ENCODE peak calls at places on chromosomes 1 and 21, in five cellular contexts. Y is stomach, O is ovary, Q is H1, C is tibial nerve. N is an unnamed sample. For H3K4me1, the result is how much of the 10 kb centered on the place peaks cover.

GRCh38 chr21:35265170-35265877 is 216.2 kb upstream of the RUNX1 start:
- DNase-seq in Y (no peak), O (no peak), C (no peak), Q (no peak), N (no peak)

GRCh38 chr21:14308234-14308633 is 74.7 kb downstream of the HSPA13 start:
- DNase-seq in Q (no peak), Y (no peak), O (no peak), C (no peak), N (no peak)

GRCh38 chr1:193408782-193409293 is 222.4 kb upstream of the B3GALT2 start:
- DNase-seq in Y (peak), Q (no peak), O (peak), C (peak), N (peak)

GRCh38 chr1:161864577-161864976 is 98.5 kb downstream of the ATF6 start:
- DNase-seq in Y (no peak), C (no peak), Q (no peak), O (no peak), N (peak)

GRCh38 chr1:29626066-29626465 is 389.7 kb downstream of the PTPRU start:
- DNase-seq in Y (no peak), O (no peak), Q (no peak), C (no peak), N (no peak)

GRCh38 chr21:45411810-45412206 is 6.8 kb downstream of the COL18A1 start:
- DNase-seq in Q (no peak), Y (no peak), C (no peak), O (peak), N (peak)

GRCh38 chr1:230641346-230641745 is 935 bp upstream of the COG2 start:
- DNase-seq in C (no peak), Q (no peak), Y (no peak), O (no peak), N (no peak)

GRCh38 chr1:12452262-12452661 is 165.7 kb downstream of the DHRS3 start:
- DNase-seq in O (no peak), Q (no peak), C (no peak), Y (no peak), N (no peak)

GRCh38 chr1:30195424-30196134 is 527.8 kb downstream of the MATN1 start:
- DNase-seq in O (no peak), C (no peak), Y (no peak), Q (no peak), N (no peak)

GRCh38 chr1:199512037-199512710 is 515.3 kb upstream of the NR5A2 start:
- DNase-seq in Q (peak), C (no peak), O (no peak), Y (no peak), N (no peak)

GRCh38 chr1:8431028-8431427 is 113.1 kb downstream of the SLC45A1 start:
- DNase-seq in C (no peak), O (no peak), Y (no peak), Q (no peak), N (no peak)

GRCh38 chr1:192913683-192914082 is 104.8 kb downstream of the RGS2 start:
- DNase-seq in O (peak), C (no peak), Q (no peak), Y (no peak), N (no peak)

GRCh38 chr1:109792056-109792831 is 28.5 kb upstream of the EPS8L3 start:
- DNase-seq in O (peak), Q (peak), C (no peak), Y (peak), N (peak)

GRCh38 chr1:57272150-57272549 is 151.7 kb downstream of the DAB1 start:
- DNase-seq in Y (no peak), Q (no peak), C (no peak), O (no peak), N (no peak)

GRCh38 chr1:61081637-61082335 is 575 bp upstream of the NFIA start:
- DNase-seq in Q (peak), Y (peak), O (peak), C (no peak), N (peak)

GRCh38 chr1:61079898-61080336 is 2.4 kb upstream of the NFIA start:
- DNase-seq in Q (peak), C (peak), Y (peak), O (peak), N (peak)

GRCh38 chr1:61080408-61081134 is 1.8 kb upstream of the NFIA start:
- DNase-seq in Y (no peak), Q (no peak), O (no peak), C (no peak), N (no peak)

GRCh38 chr1:61082336-61083013 is at the start of gene NFIA:
- DNase-seq in C (peak), Y (peak), Q (peak), O (peak), N (peak)

GRCh38 chr1:61081135-61081636 is 1.2 kb upstream of the NFIA start:
- DNase-seq in Y (no peak), O (no peak), Q (no peak), C (no peak), N (no peak)
- H3K4me1 ChIP-seq in Y (under half), O (under half), Q (under half), C (half or more), N (under half)

GRCh38 chr21:42505090-42505726 is 8.4 kb upstream of the SLC37A1 start:
- DNase-seq in C (no peak), Y (no peak), Q (no peak), O (no peak), N (no peak)

GRCh38 chr21:42512346-42513034 is 1.2 kb upstream of the SLC37A1 start:
- DNase-seq in O (no peak), Q (no peak), C (no peak), Y (no peak), N (peak)

GRCh38 chr21:42507418-42507817 is 6.2 kb upstream of the SLC37A1 start:
- DNase-seq in C (no peak), Y (no peak), O (no peak), Q (no peak), N (no peak)

GRCh38 chr21:42509239-42509638 is 4.4 kb upstream of the SLC37A1 start:
- DNase-seq in Y (no peak), Q (no peak), C (no peak), O (no peak), N (peak)

DNA sequence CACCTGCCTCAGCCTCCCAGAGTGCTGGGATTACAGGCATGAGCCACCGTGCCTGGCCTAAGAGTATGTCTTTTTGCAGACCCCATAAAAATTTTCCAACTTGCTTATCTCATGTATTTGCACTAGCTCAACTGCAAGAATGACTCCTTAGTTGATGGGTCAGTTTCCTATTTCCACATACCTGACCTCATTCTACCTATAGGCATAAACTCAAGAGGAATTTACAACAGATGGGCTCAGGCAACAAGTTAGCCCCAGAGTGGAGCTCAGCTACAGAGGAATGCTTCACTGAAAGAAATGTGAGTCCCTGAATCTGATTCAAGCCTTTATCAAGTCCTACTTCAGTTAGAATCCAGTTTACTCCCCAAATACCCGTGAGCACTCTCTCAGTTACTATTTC is 5.3 kb upstream of the SLC37A1 start:
- DNase-seq in C (no peak), O (no peak), Y (no peak), Q (no peak), N (no peak)
- TF ChIP-seq EP300 in C (no peak), O (no peak), Y (no peak), Q (no peak), N (no peak)

DNA sequence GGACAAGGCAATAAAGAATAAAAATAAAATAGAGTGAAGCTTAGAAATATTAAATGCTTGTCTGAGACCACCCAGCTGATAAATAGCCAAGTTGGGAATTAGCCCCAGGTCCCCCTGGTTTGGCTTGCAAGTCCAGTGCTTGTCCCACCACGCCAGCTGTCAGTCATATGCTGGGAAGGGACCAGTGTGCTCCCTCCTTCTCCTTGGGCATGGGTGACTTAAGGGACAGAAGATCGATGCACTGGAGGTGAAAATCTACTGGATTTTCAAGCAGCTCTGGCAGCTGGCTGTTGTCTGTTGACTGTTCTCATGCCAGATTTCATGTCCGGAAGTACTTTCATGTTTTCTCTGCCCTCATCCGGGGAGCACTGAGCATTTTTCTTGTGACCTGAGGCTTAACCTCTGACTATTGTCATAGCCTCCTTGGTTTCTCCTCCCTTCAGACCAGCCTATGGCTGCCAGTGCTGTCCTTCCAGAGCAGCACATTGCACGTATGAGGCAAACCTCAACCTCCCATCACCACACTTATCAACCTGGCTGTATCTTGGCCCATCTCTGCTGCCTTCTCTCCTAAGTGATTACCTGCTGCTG is 12.4 kb downstream of the LMOD1 start:
- DNase-seq in C (no peak), O (no peak), Q (no peak), Y (no peak), N (no peak)
- H3K27ac ChIP-seq in C (no peak), O (no peak), Q (no peak), Y (no peak), N (peak)

DNA sequence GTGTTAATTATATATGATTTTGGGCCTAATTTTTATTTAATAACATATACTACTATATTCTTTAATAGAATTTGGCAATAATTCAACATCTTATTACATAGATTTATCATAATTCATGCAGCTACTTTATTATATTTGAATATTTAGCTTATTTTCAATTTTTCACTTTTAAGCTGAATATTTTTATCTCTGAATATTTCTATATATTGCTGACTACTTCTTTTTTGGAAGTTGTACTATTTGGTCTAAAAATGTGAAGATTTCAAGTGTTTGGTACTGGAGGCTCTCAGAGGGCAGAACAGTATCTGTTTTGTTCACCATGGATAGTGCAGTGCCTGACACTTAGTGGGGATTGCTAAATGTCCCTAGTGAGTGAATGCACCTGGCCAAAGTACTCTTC is 389.5 kb downstream of the RYR2 start:
- DNase-seq in Y (no peak), C (no peak), O (no peak), Q (no peak), N (no peak)
- H3K4me1 ChIP-seq in Y (under half), C (under half), O (under half), Q (under half), N (under half)

DNA sequence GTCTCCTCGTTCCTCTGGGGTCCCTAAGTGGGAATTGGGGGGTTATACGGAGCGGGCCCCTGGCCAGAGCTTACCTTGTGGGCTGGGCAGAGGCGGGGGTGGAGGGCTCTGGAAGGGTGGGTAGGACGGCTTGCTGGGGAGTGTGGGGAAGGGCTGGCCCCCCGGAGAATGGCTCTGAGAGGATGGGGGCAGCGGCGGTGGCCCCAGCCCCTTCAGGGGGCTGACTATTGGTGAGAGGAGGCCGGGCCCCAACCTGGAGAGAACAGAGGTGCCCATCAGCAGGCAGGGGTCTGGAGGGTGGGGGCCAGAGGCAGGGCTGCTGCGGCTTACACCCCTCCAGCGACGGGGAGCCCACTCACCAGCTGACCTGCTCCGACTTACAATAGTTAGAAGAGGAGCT is 50.6 kb downstream of the DMRTB1 start:
- DNase-seq in C (no peak), Y (no peak), Q (no peak), O (no peak), N (no peak)
- TF ChIP-seq EP300 in C (no peak), Y (no peak), Q (no peak), O (no peak), N (no peak)

GRCh38 chr1:80418134-80418533 is 1382.6 kb upstream of the ADGRL2 start:
- DNase-seq in Q (no peak), O (no peak), Y (no peak), C (no peak), N (no peak)

GRCh38 chr1:80417651-80418050 is 1383.1 kb upstream of the ADGRL2 start:
- DNase-seq in Y (no peak), C (no peak), Q (no peak), O (no peak), N (no peak)
- H3K27ac ChIP-seq in Y (no peak), C (no peak), Q (no peak), O (no peak), N (no peak)

DNA sequence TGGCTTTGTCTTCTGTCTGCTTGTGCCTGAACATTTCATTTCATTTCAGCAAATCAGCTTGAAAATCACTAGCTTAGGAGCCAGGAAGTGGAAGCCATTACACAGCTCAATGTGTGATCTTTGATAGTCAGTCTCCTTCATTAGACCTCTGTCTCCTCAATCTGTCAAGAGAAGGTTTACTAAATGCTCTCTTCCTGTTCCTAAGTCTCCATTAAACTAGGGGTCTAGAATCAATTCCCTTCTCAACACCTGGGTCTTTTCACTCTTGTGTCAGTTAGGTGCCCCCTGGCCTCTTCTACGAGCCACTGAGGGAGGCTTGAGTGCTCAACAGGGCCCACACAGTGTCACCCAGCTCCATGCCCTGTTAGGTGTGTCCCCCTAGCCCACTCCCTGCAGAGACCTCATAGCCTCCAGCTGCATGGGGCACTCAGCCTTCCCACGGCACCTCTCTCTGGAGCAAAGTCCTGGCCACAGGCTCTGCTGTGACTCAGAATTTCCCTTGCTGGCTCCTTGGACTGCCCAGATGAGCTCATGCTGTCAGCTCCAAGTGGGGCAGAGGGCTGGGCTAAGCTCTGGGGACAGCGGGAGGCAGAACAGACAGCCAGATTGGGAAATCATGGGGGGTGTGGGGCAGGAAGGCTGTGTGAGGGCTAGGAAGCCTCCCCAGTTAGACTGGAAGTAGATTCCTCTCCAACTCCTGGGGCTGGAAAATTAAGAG is 115.7 kb upstream of the IPO9 start:
- DNase-seq in Q (no peak), Y (peak), C (peak), O (peak), N (peak)
- H3K4me1 ChIP-seq in Q (under half), Y (under half), C (half or more), O (under half), N (half or more)

GRCh38 chr21:41932576-41933258 is 21.1 kb downstream of the C2CD2 start:
- DNase-seq in O (peak), Q (no peak), C (no peak), Y (no peak), N (peak)
- TF ChIP-seq EP300 in O (no peak), Q (no peak), C (no peak), Y (no peak), N (no peak)

DNA sequence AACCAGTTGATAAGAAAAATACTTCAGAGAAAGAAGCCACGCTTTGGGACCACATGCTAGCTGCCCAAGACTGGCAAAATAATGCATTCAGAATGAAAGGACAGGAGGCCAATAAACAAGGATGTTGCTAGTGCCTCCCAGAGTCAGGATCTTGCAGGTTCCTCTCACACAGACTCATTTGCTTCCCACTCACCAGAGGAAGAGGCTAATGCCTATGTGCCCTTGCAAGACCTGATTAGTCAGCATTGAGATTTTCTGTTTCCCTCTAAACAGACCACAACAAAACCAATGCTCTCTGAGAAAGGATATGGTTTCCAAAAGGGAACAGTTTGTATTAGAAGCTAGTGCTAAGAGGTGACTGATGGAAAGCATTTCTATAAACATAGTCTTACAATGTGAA is 85.7 kb downstream of the NRDC start:
- DNase-seq in O (no peak), Y (no peak), Q (no peak), C (no peak), N (no peak)
- H3K27ac ChIP-seq in O (no peak), Y (no peak), Q (no peak), C (no peak), N (no peak)

N was measured in sigmoid colon.